ENCODE peak calls at places on chromosomes 7 and 10, in six cellular contexts. One of them, this sample, is unnamed.

GRCh38 chr10:86317949-86318725 is 48.5 kb downstream of the GRID1 start:
- DNase-seq in substantia nigra: no peak
- DNase-seq in BJ: no peak
- DNase-seq in HuH-7.5: no peak
- DNase-seq in central memory CD4-positive, alpha-beta T cell: no peak
- DNase-seq in NCI-H2081 treated with DMSO at 0.1 percent for 48 hours: no peak
- DNase-seq in this sample: peak

GRCh38 chr10:5446390-5446926 is 34.1 kb downstream of the NET1 start:
- DNase-seq in substantia nigra: peak
- DNase-seq in BJ: peak
- DNase-seq in HuH-7.5: peak
- DNase-seq in central memory CD4-positive, alpha-beta T cell: peak
- DNase-seq in NCI-H2081 treated with DMSO at 0.1 percent for 48 hours: peak
- DNase-seq in this sample: peak

GRCh38 chr10:43396928-43397624 is 11.9 kb downstream of the HNRNPF start:
- DNase-seq in substantia nigra: peak
- DNase-seq in BJ: no peak
- DNase-seq in HuH-7.5: peak
- DNase-seq in central memory CD4-positive, alpha-beta T cell: peak
- DNase-seq in NCI-H2081 treated with DMSO at 0.1 percent for 48 hours: peak
- DNase-seq in this sample: peak

GRCh38 chr10:37831495-37832333 is 25.7 kb downstream of the ZNF248 start:
- DNase-seq in substantia nigra: no peak
- DNase-seq in BJ: no peak
- DNase-seq in HuH-7.5: no peak
- DNase-seq in central memory CD4-positive, alpha-beta T cell: no peak
- DNase-seq in NCI-H2081 treated with DMSO at 0.1 percent for 48 hours: no peak
- DNase-seq in this sample: no peak

GRCh38 chr7:20311743-20312042 is 19.0 kb upstream of the ITGB8 start:
- DNase-seq in substantia nigra: no peak
- DNase-seq in BJ: no peak
- DNase-seq in HuH-7.5: no peak
- DNase-seq in central memory CD4-positive, alpha-beta T cell: no peak
- DNase-seq in NCI-H2081 treated with DMSO at 0.1 percent for 48 hours: no peak
- DNase-seq in this sample: no peak

GRCh38 chr10:62980697-62981495 is 152.2 kb upstream of the NRBF2 start:
- DNase-seq in substantia nigra: no peak
- DNase-seq in BJ: no peak
- DNase-seq in HuH-7.5: no peak
- DNase-seq in central memory CD4-positive, alpha-beta T cell: no peak
- DNase-seq in NCI-H2081 treated with DMSO at 0.1 percent for 48 hours: no peak
- DNase-seq in this sample: peak

GRCh38 chr10:49309691-49310371 is 10.9 kb downstream of the C10orf71 start:
- DNase-seq in substantia nigra: no peak
- DNase-seq in BJ: no peak
- DNase-seq in HuH-7.5: no peak
- DNase-seq in central memory CD4-positive, alpha-beta T cell: no peak
- DNase-seq in NCI-H2081 treated with DMSO at 0.1 percent for 48 hours: no peak
- DNase-seq in this sample: no peak

GRCh38 chr7:31488562-31489203 is 25.2 kb upstream of the ITPRID1 start:
- DNase-seq in substantia nigra: peak
- DNase-seq in BJ: no peak
- DNase-seq in HuH-7.5: peak
- DNase-seq in central memory CD4-positive, alpha-beta T cell: no peak
- DNase-seq in NCI-H2081 treated with DMSO at 0.1 percent for 48 hours: no peak
- DNase-seq in this sample: peak

GRCh38 chr7:29106128-29106988 is 40.0 kb downstream of the CPVL start:
- DNase-seq in substantia nigra: no peak
- DNase-seq in BJ: no peak
- DNase-seq in HuH-7.5: no peak
- DNase-seq in central memory CD4-positive, alpha-beta T cell: no peak
- DNase-seq in NCI-H2081 treated with DMSO at 0.1 percent for 48 hours: peak
- DNase-seq in this sample: peak

GRCh38 chr10:71704816-71705215 is 14.8 kb downstream of the C10orf105 start:
- DNase-seq in substantia nigra: no peak
- DNase-seq in BJ: no peak
- DNase-seq in HuH-7.5: no peak
- DNase-seq in central memory CD4-positive, alpha-beta T cell: no peak
- DNase-seq in NCI-H2081 treated with DMSO at 0.1 percent for 48 hours: no peak
- DNase-seq in this sample: no peak

GRCh38 chr7:1192171-1192676 is 32.2 kb upstream of the ZFAND2A start:
- DNase-seq in substantia nigra: no peak
- DNase-seq in BJ: peak
- DNase-seq in HuH-7.5: no peak
- DNase-seq in central memory CD4-positive, alpha-beta T cell: no peak
- DNase-seq in NCI-H2081 treated with DMSO at 0.1 percent for 48 hours: no peak
- DNase-seq in this sample: peak

This sample was measured in bronchial epithelial cell.